ENCODE peak calls at places on chromosome 16, in four cellular contexts. P, L, C and R are unnamed samples.

GRCh38 chr16:21300309-21301167 is 22.4 kb upstream of the CRYM start:
- DNase-seq in L (peak), C (peak), P (peak), R (peak)

GRCh38 chr16:75250809-75251279 is 580 bp downstream of the BCAR1 start:
- DNase-seq in L (peak), P (peak), C (peak), R (peak)

GRCh38 chr16:68668266-68668665 is 23.2 kb downstream of the CDH3 start:
- DNase-seq in P (no peak), C (no peak), L (no peak), R (peak)

GRCh38 chr16:12235110-12235509 is 258.6 kb downstream of the SNX29 start:
- DNase-seq in P (no peak), C (no peak), L (no peak), R (no peak)

GRCh38 chr16:89031715-89032659 is 55.0 kb upstream of the CBFA2T3 start:
- DNase-seq in P (no peak), C (no peak), L (no peak), R (peak)

GRCh38 chr16:1425616-1426370 is 5.1 kb upstream of the PERCC1 start:
- DNase-seq in L (no peak), C (no peak), P (no peak), R (no peak)

GRCh38 chr16:66953462-66954096 is 7.5 kb upstream of the CES3 start:
- DNase-seq in L (no peak), C (no peak), P (no peak), R (no peak)

GRCh38 chr16:16151315-16151714 is 72.0 kb downstream of the ABCC6 start:
- DNase-seq in C (no peak), P (no peak), L (no peak), R (no peak)

GRCh38 chr16:86258713-86259112 is 251.6 kb upstream of the FOXF1 start:
- DNase-seq in C (no peak), P (no peak), L (no peak), R (no peak)

GRCh38 chr16:66154801-66155200 is 211.7 kb upstream of the CDH5 start:
- DNase-seq in L (no peak), P (no peak), C (no peak), R (no peak)

GRCh38 chr16:1949507-1949906 is 5.0 kb downstream of the RPL3L start:
- DNase-seq in L (no peak), C (no peak), P (no peak), R (no peak)

GRCh38 chr16:88063201-88063773 is 112.1 kb downstream of the BANP start:
- DNase-seq in P (no peak), C (no peak), L (no peak), R (no peak)

GRCh38 chr16:88356124-88356726 is 26.5 kb upstream of the ZNF469 start:
- DNase-seq in C (no peak), P (no peak), L (no peak), R (no peak)

GRCh38 chr16:69563605-69564580 is 1.9 kb upstream of the NFAT5 start:
- DNase-seq in C (peak), P (no peak), L (peak), R (peak)

GRCh38 chr16:47925811-47926460 is 229.9 kb downstream of the ABCC12 start:
- DNase-seq in L (no peak), P (no peak), C (no peak), R (no peak)

GRCh38 chr16:78675312-78675711 is 575.9 kb downstream of the WWOX start:
- DNase-seq in C (no peak), P (no peak), L (peak), R (no peak)

GRCh38 chr16:59527206-59527997 is 793.3 kb upstream of the GOT2 start:
- DNase-seq in L (no peak), C (no peak), P (peak), R (no peak)

DNA sequence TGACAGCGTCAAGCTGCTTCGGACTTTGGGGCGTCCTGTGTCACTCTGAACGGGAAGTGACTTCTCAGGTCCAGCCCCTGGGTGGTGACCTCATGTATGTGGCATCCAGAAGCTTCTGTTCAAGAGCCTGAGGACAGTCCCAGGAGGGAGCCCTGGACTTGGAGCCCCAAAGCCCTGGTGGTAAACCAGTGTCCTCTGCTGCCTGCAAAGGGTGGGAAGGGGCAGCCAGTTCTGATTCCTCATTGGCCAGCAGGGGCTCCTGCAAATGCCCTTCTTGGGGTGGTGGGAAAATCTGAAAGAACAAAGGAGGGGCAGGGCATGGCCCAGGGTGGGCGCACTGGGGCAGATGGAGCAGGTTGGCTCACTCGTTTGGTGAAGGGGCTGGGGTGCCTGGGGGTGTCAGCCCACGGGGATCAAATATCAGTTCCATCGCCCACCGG is 1.6 kb downstream of the OSGIN1 start:
- DNase-seq in C (peak), P (no peak), L (peak), R (peak)
- TF ChIP-seq MAX in C (no peak), P (no peak), L (no peak), R (no peak)

GRCh38 chr16:57798953-57799618 is 3.2 kb downstream of the KIFC3 start:
- DNase-seq in L (no peak), P (no peak), C (peak), R (peak)

GRCh38 chr16:57799619-57800212 is 2.6 kb downstream of the KIFC3 start:
- DNase-seq in P (no peak), C (peak), L (no peak), R (peak)

GRCh38 chr16:57798267-57798810 is 4.0 kb downstream of the KIFC3 start:
- DNase-seq in C (no peak), P (no peak), L (no peak), R (no peak)

GRCh38 chr16:57797216-57797525 is 5.1 kb downstream of the KIFC3 start:
- DNase-seq in C (no peak), L (no peak), P (no peak), R (no peak)

GRCh38 chr16:57797526-57798266 is 4.6 kb downstream of the KIFC3 start:
- DNase-seq in C (no peak), L (peak), P (peak), R (no peak)
- TF ChIP-seq MYC in C (no peak), L (peak), P (no peak), R (no peak)

DNA sequence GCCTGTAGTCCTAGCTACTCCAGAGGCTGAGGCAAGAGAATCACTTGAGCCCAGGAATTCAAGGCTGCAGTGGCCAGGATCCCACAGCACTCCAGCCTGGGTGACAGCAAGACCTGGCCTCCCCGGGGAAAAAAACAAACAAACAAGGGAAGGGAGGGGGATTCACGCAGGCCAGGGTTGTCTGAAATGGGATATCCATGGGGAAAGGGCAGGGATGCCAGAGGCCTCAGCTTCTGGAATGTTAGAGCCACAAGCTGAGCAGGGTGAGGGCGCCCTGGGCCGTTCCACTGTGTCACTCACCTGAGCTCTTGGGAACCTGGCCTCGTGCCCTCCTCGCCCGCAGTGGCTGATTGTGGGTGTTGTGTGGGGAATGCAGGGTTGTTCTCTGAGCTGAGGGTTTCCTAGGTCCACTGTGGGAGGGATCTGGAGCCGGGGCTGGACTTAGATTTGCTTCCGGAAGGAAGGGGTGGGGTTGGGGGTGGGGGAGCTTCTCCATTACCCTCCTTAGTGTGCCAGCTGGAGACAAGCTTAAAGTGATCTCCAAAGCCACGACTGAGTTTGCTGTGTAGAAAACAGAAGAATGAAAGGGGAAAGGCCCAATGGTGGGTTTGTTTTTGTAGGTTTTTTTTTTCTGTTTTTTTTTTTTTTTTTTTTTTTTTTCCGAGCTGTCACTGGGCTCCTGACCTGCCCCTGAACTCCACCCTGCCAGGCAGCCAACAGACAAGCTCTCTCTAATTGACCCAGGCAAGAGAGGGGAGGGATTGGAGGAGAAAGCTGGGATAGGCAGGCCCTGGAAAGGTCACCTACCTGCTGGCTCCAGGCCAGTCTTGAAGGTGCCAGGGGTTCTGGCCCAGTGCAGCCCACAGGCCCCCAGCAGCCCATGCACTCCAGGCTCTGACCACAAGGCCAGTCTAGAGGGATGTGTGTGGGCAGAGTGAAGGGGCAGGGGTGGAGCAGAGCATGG is at the start of gene SULT1A1:
- DNase-seq in P (no peak), L (peak), C (peak), R (no peak)
- H3K4me3 ChIP-seq in P (no peak), L (peak), C (peak), R (no peak)

DNA sequence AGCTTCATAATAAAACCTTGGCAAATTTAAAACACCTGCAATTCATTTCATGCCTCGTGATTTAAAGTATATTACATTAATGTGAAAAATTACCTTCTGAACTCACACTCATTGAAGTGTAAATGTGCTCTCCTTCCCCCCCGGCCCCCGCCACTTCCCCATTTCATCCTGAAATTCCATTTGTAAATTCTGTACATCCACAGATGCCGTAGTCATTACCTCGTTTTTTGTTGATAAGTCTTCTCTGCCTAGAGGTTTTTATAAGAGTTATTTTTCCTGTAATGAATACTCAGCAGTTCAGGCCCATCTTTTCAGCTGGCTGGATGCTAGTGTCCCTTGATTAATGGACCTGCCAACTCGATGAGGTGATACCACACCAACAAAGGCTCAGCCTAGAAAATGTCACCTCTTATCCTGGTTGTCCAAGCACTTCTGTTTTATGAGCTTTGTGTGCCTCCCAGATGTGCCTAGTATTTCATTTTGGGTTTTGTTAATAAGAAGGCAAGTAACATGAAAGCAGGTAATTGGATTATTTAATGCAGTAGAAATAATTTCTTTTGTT is 64.8 kb upstream of the KIFC3 start:
- DNase-seq in C (peak), P (no peak), L (no peak), R (no peak)
- TF ChIP-seq MAX in C (no peak), P (no peak), L (no peak), R (no peak)

GRCh38 chr16:8032406-8032805 is 557.9 kb downstream of the TMEM114 start:
- DNase-seq in P (no peak), C (no peak), L (no peak), R (no peak)

GRCh38 chr16:8023326-8023725 is 567.0 kb downstream of the TMEM114 start:
- DNase-seq in C (no peak), P (no peak), L (no peak), R (no peak)

DNA sequence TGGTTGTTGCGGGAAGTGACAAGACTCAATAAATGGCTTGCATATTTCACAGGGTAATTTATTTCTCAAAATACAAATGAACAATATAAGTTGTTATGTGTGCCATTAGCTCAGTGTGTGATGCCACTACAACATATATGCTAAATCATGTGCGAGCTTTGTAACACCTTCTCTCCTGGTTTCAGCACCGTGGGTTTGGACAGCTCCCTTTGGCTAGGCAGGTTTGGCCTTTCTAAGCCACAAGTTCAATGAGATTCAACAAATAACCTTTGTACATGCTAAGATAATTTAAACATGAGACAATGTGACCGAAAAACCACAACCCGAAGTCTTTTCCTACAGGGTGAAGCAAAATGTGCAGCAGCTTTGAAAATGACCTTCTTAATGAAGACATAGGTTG is 563.9 kb downstream of the TMEM114 start:
- DNase-seq in P (no peak), C (peak), L (no peak), R (peak)
- TF ChIP-seq MYC in P (no peak), C (no peak), L (no peak), R (no peak)

GRCh38 chr16:25033852-25034251 is 18.7 kb upstream of the ARHGAP17 start:
- DNase-seq in C (no peak), P (no peak), L (no peak), R (no peak)

GRCh38 chr16:25031441-25032307 is 16.5 kb upstream of the ARHGAP17 start:
- DNase-seq in L (peak), P (peak), C (peak), R (peak)

GRCh38 chr16:25027781-25028180 is 12.6 kb upstream of the ARHGAP17 start:
- DNase-seq in C (no peak), P (no peak), L (no peak), R (no peak)

GRCh38 chr16:25031132-25031440 is 15.9 kb upstream of the ARHGAP17 start:
- DNase-seq in P (no peak), L (no peak), C (no peak), R (no peak)

GRCh38 chr16:25030420-25031131 is 15.4 kb upstream of the ARHGAP17 start:
- DNase-seq in C (no peak), L (no peak), P (no peak), R (no peak)
- H3K4me3 ChIP-seq in C (no peak), L (peak), P (no peak), R (no peak)

GRCh38 chr16:72201387-72201786 is 29.4 kb upstream of the PMFBP1 start:
- DNase-seq in P (no peak), C (no peak), L (no peak), R (no peak)

GRCh38 chr16:72199938-72200337 is 28.0 kb upstream of the PMFBP1 start:
- DNase-seq in P (no peak), C (no peak), L (no peak), R (no peak)

GRCh38 chr16:72198641-72199250 is 26.8 kb upstream of the PMFBP1 start:
- DNase-seq in L (no peak), P (no peak), C (no peak), R (no peak)

GRCh38 chr16:72203401-72203800 is 31.4 kb upstream of the PMFBP1 start:
- DNase-seq in C (no peak), L (no peak), P (no peak), R (peak)

GRCh38 chr16:72202014-72202413 is 30.1 kb upstream of the PMFBP1 start:
- DNase-seq in C (no peak), P (no peak), L (no peak), R (no peak)
- TF ChIP-seq MAX in C (no peak), P (no peak), L (no peak), R (no peak)

GRCh38 chr16:7218936-7219335 is 113.7 kb upstream of the RBFOX1 start:
- DNase-seq in P (no peak), L (no peak), C (no peak), R (no peak)
- TF ChIP-seq MYC in P (no peak), L (no peak), C (no peak), R (no peak)

DNA sequence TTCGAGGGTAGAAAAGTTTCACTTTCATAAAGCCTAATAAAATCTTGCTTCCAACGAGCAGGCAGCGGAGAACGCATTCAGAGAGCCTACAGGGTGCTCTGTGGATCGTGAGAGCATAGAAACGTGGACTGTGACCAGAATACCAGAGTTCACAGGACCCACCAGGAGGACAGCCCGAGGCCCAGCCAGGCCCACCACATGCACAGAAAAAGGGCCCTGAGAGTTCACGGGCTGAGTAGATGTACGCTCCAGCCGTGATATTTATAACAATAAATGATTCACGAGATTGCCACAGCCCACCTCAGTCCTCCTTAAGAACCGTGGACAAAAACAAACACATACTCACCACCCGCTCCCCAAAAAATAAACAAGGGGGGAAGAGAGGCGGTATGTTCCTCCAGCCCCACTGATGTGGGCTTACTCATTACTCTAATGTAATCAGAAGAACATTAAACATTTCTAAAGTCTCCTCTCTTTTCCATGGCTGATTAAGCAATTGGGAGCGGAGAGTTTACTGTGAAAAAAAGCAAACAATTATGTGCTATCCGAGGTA is 207.2 kb downstream of the C16orf78 start:
- DNase-seq in P (no peak), C (no peak), L (no peak), R (no peak)
- H3K4me3 ChIP-seq in P (no peak), C (no peak), L (no peak), R (no peak)